ENCODE peak calls at places on chromosomes 1 and 21, in eight cellular contexts. R, L, T, V, I, Z, H and G are unnamed samples.

GRCh38 chr1:157882560-157882959 is 41.0 kb upstream of the CD5L start:
- DNase-seq in R (no peak), L (no peak), T (no peak), V (no peak), I (no peak), Z (no peak), H (no peak), G (no peak)

GRCh38 chr1:118143136-118143535 is 41.9 kb downstream of the SPAG17 start:
- DNase-seq in R (no peak), L (no peak), T (no peak), V (no peak), I (peak), Z (no peak), H (no peak), G (no peak)

GRCh38 chr1:53330819-53331218 is 2.9 kb upstream of the LRP8 start:
- DNase-seq in R (peak), L (no peak), T (no peak), V (peak), I (no peak), Z (no peak), H (peak), G (no peak)

GRCh38 chr1:41513388-41513745 is 28.9 kb upstream of the EDN2 start:
- DNase-seq in R (no peak), L (no peak), T (no peak), V (no peak), I (no peak), Z (no peak), H (no peak), G (no peak)

GRCh38 chr1:59026472-59026948 is 242.7 kb upstream of the JUN start:
- DNase-seq in R (no peak), L (no peak), T (no peak), V (no peak), I (peak), Z (no peak), H (no peak), G (no peak)

GRCh38 chr1:65149391-65149729 is 1.4 kb downstream of the AK4 start:
- DNase-seq in R (no peak), L (no peak), T (no peak), V (no peak), I (no peak), Z (no peak), H (no peak), G (no peak)

GRCh38 chr21:18252686-18253085 is 8.1 kb downstream of the CHODL start:
- DNase-seq in R (no peak), L (no peak), T (no peak), V (no peak), I (no peak), Z (no peak), H (no peak), G (no peak)

GRCh38 chr1:12618661-12619395 is 818 bp upstream of the DHRS3 start:
- DNase-seq in R (peak), L (peak), T (peak), V (peak), I (peak), Z (no peak), H (peak), G (peak)

GRCh38 chr1:202860744-202861419 is 28.1 kb downstream of the RABIF start:
- DNase-seq in R (peak), L (no peak), T (peak), V (peak), I (peak), Z (no peak), H (peak), G (no peak)

GRCh38 chr1:1332031-1332755 is 1.1 kb downstream of the TAS1R3 start:
- DNase-seq in R (no peak), L (no peak), T (no peak), V (no peak), I (no peak), Z (no peak), H (no peak), G (no peak)

GRCh38 chr1:159197767-159198557 is 6.7 kb upstream of the ACKR1 start:
- DNase-seq in R (peak), L (peak), T (peak), V (peak), I (peak), Z (peak), H (peak), G (no peak)

GRCh38 chr1:204728456-204728855 is 42.9 kb upstream of the LRRN2 start:
- DNase-seq in R (no peak), L (no peak), T (peak), V (no peak), I (no peak), Z (no peak), H (no peak), G (no peak)

GRCh38 chr1:216670118-216670870 is 52.9 kb downstream of the ESRRG start:
- DNase-seq in R (no peak), L (no peak), T (peak), V (no peak), I (peak), Z (no peak), H (no peak), G (no peak)

GRCh38 chr1:204477036-204477740 is 17.4 kb downstream of the PIK3C2B start:
- DNase-seq in R (peak), L (no peak), T (no peak), V (peak), I (peak), Z (no peak), H (no peak), G (no peak)

GRCh38 chr1:64686828-64687724 is 57.8 kb upstream of the RAVER2 start:
- DNase-seq in R (peak), L (no peak), T (peak), V (peak), I (peak), Z (peak), H (no peak), G (no peak)

GRCh38 chr1:63607322-63607721 is 14.1 kb downstream of the PGM1 start:
- DNase-seq in R (no peak), L (no peak), T (no peak), V (no peak), I (no peak), Z (no peak), H (no peak), G (no peak)

GRCh38 chr1:207755846-207756692 is 4.2 kb downstream of the CD46 start:
- DNase-seq in R (peak), L (no peak), T (no peak), V (no peak), I (no peak), Z (no peak), H (no peak), G (no peak)

GRCh38 chr1:79006564-79006963 is at the start of gene ADGRL4:
- DNase-seq in R (no peak), L (peak), T (no peak), V (peak), I (peak), Z (peak), H (no peak), G (no peak)

GRCh38 chr1:152577168-152577567 is 3.1 kb downstream of the LCE3D start:
- DNase-seq in R (no peak), L (no peak), T (no peak), V (no peak), I (no peak), Z (no peak), H (no peak), G (no peak)

GRCh38 chr21:38646213-38646837 is 148.0 kb upstream of the ERG start:
- DNase-seq in R (no peak), L (no peak), T (no peak), V (no peak), I (peak), Z (no peak), H (no peak), G (peak)

GRCh38 chr1:24683713-24684162 is 40.6 kb downstream of the SRRM1 start:
- DNase-seq in R (peak), L (no peak), T (peak), V (no peak), I (peak), Z (peak), H (no peak), G (peak)

GRCh38 chr1:178417858-178418257 is 78.9 kb downstream of the CLEC20A start:
- DNase-seq in R (no peak), L (no peak), T (peak), V (no peak), I (peak), Z (peak), H (no peak), G (peak)

GRCh38 chr1:12153181-12153785 is 13.5 kb upstream of the TNFRSF1B start:
- DNase-seq in R (peak), L (no peak), T (no peak), V (no peak), I (peak), Z (peak), H (no peak), G (no peak)

GRCh38 chr1:228809621-228810313 is 74.5 kb downstream of the RHOU start:
- DNase-seq in R (peak), L (no peak), T (peak), V (peak), I (no peak), Z (no peak), H (no peak), G (no peak)

GRCh38 chr1:24475700-24476099 is 26.9 kb upstream of the RCAN3 start:
- DNase-seq in R (no peak), L (no peak), T (no peak), V (no peak), I (no peak), Z (no peak), H (no peak), G (no peak)

GRCh38 chr1:18085387-18086074 is 22.1 kb upstream of the IGSF21 start:
- DNase-seq in R (no peak), L (no peak), T (no peak), V (no peak), I (no peak), Z (no peak), H (no peak), G (no peak)

GRCh38 chr1:41890841-41891311 is 27.8 kb downstream of the HIVEP3 start:
- DNase-seq in R (no peak), L (no peak), T (no peak), V (peak), I (peak), Z (no peak), H (peak), G (no peak)

GRCh38 chr1:231699769-231700168 is 73.2 kb downstream of the DISC1 start:
- DNase-seq in R (no peak), L (no peak), T (no peak), V (no peak), I (peak), Z (no peak), H (no peak), G (no peak)

GRCh38 chr1:21721271-21721985 is 52.3 kb upstream of the RAP1GAP start:
- DNase-seq in R (no peak), L (no peak), T (no peak), V (no peak), I (no peak), Z (no peak), H (no peak), G (no peak)

GRCh38 chr1:23530089-23530749 is 814 bp downstream of the E2F2 start:
- DNase-seq in R (no peak), L (no peak), T (no peak), V (no peak), I (no peak), Z (no peak), H (no peak), G (no peak)

GRCh38 chr1:202577381-202577780 is 132.9 kb downstream of the SYT2 start:
- DNase-seq in R (no peak), L (no peak), T (no peak), V (no peak), I (peak), Z (no peak), H (no peak), G (no peak)

GRCh38 chr1:181784039-181784683 is 277.4 kb downstream of the ZNF648 start:
- DNase-seq in R (no peak), L (no peak), T (no peak), V (peak), I (no peak), Z (no peak), H (no peak), G (no peak)

GRCh38 chr1:77100870-77101269 is 118.4 kb downstream of the PIGK start:
- DNase-seq in R (no peak), L (no peak), T (no peak), V (no peak), I (peak), Z (no peak), H (no peak), G (no peak)

GRCh38 chr1:156544592-156545102 is 27.7 kb downstream of the IQGAP3 start:
- DNase-seq in R (peak), L (no peak), T (no peak), V (no peak), I (no peak), Z (no peak), H (no peak), G (no peak)

GRCh38 chr1:166164995-166165660 is 1.7 kb downstream of the FAM78B start:
- DNase-seq in R (peak), L (peak), T (peak), V (peak), I (peak), Z (no peak), H (no peak), G (no peak)

GRCh38 chr1:97943354-97943753 is 22.5 kb upstream of the DPYD start:
- DNase-seq in R (no peak), L (no peak), T (no peak), V (no peak), I (peak), Z (no peak), H (no peak), G (no peak)
- H3K4me3 ChIP-seq in R (no peak), L (no peak), T (no peak), V (no peak), I (no peak), Z (no peak), H (no peak), G (no peak)

GRCh38 chr1:185813401-185813979 is 79.3 kb downstream of the HMCN1 start:
- DNase-seq in R (no peak), L (no peak), T (peak), V (no peak), I (peak), Z (no peak), H (no peak), G (no peak)
- TF ChIP-seq CTCF in R (peak), L (peak), T (peak), V (peak), I (peak), Z (peak), H (peak), G (peak)

GRCh38 chr1:212612251-212612961 is 3.8 kb downstream of the ATF3 start:
- DNase-seq in R (no peak), L (no peak), T (no peak), V (no peak), I (no peak), Z (no peak), H (no peak), G (no peak)
- H3K4me3 ChIP-seq in R (no peak), L (no peak), T (no peak), V (no peak), I (no peak), Z (no peak), H (no peak), G (no peak)

DNA sequence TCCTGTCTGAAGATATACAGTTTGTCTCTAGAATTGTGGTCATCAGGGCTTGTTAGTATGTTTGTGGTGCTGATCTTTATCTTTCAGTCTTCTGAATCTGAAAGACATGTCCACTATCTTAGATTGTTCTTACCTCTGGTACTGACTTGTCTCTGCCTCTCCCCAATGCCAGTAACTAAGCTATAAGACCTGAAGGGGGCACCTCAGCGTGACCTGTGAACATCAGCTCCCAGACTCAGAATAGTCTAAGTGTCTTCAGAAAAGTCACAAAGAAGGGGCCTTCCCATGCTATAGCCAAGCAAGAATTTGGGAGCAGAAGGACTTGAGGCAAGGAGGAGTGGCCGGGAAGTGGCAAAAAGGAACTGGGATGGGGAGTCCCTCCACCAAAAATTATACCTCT is 178.1 kb downstream of the NTNG1 start:
- DNase-seq in R (no peak), L (no peak), T (peak), V (no peak), I (no peak), Z (no peak), H (no peak), G (no peak)
- TF ChIP-seq CTCF in R (no peak), L (no peak), T (no peak), V (no peak), I (no peak), Z (no peak), H (no peak), G (no peak)

GRCh38 chr1:36391271-36391670 is 5.5 kb upstream of the STK40 start:
- DNase-seq in R (no peak), L (no peak), T (no peak), V (no peak), I (no peak), Z (no peak), H (no peak), G (no peak)
- H3K4me3 ChIP-seq in R (no peak), L (no peak), T (no peak), V (no peak), I (no peak), Z (no peak), H (no peak), G (no peak)

DNA sequence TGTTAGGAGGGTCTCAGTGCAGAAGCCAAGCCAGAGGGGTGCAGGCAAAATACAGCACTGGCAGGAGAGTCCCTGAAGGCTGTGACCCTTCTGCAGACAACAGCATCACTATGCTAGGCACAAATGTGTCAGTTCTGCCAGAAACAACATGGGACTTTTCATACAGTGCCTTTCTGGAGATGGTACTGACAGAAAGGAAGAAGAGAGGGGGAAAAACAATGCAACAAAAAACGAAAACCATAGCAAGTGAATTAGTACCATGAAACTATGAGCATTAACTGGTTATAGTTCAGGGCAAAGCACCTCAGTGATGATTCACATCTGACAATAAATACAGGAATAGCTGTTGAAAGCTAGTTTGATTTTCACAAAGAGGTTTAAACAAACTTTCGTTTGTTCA is 140.8 kb upstream of the NBPF11 start:
- DNase-seq in R (no peak), L (no peak), T (no peak), V (no peak), I (no peak), Z (no peak), H (no peak), G (no peak)
- TF ChIP-seq CTCF in R (no peak), L (no peak), T (no peak), V (no peak), I (no peak), Z (no peak), H (no peak), G (no peak)

GRCh38 chr1:236067854-236068454 is 3.1 kb upstream of the NID1 start:
- DNase-seq in R (no peak), L (no peak), T (no peak), V (no peak), I (peak), Z (no peak), H (no peak), G (no peak)
- H3K4me3 ChIP-seq in R (no peak), L (peak), T (no peak), V (no peak), I (no peak), Z (no peak), H (no peak), G (no peak)

GRCh38 chr1:199954701-199955100 is 72.8 kb upstream of the NR5A2 start:
- DNase-seq in R (peak), L (no peak), T (peak), V (no peak), I (no peak), Z (no peak), H (no peak), G (no peak)
- TF ChIP-seq CTCF in R (peak), L (no peak), T (peak), V (no peak), I (peak), Z (peak), H (no peak), G (peak)

GRCh38 chr1:192544983-192545393 is 30.6 kb upstream of the RGS1 start:
- DNase-seq in R (no peak), L (no peak), T (no peak), V (no peak), I (peak), Z (no peak), H (no peak), G (peak)

GRCh38 chr1:192538407-192539311 is 36.9 kb upstream of the RGS1 start:
- DNase-seq in R (peak), L (no peak), T (no peak), V (no peak), I (peak), Z (no peak), H (no peak), G (no peak)

GRCh38 chr1:192543445-192543844 is 32.1 kb upstream of the RGS1 start:
- DNase-seq in R (no peak), L (no peak), T (no peak), V (no peak), I (no peak), Z (no peak), H (no peak), G (no peak)

GRCh38 chr1:192535916-192536662 is 39.5 kb upstream of the RGS1 start:
- DNase-seq in R (no peak), L (no peak), T (no peak), V (no peak), I (no peak), Z (no peak), H (no peak), G (no peak)

GRCh38 chr1:192539450-192540132 is 36.0 kb upstream of the RGS1 start:
- DNase-seq in R (no peak), L (no peak), T (peak), V (no peak), I (peak), Z (peak), H (peak), G (peak)
- H3K4me3 ChIP-seq in R (no peak), L (no peak), T (no peak), V (no peak), I (no peak), Z (no peak), H (no peak), G (no peak)